ENCODE peak calls at places on chromosome 11, in six cellular contexts. M is mesothelial cell of epicardium, H is fibroblast of villous mesenchyme, Q is glutamatergic neuron, V is coronary artery, P is cardiac muscle cell. U is an unnamed sample.

GRCh38 chr11:35902961-35903360 is 40.9 kb upstream of the LDLRAD3 start:
- DNase-seq in M (no peak), V (no peak), H (no peak), P (no peak), Q (no peak), U (no peak)

GRCh38 chr11:119567667-119568582 is 145.0 kb upstream of the THY1 start:
- DNase-seq in V (no peak), M (no peak), Q (peak), P (peak), H (peak), U (no peak)

GRCh38 chr11:85810871-85811611 is at the start of gene SYTL2:
- DNase-seq in V (peak), H (peak), Q (peak), P (peak), M (peak), U (peak)

GRCh38 chr11:92859290-92859689 is 110.2 kb upstream of the MTNR1B start:
- DNase-seq in V (no peak), M (no peak), H (no peak), P (no peak), Q (no peak), U (no peak)

GRCh38 chr11:11980200-11980599 is 28.2 kb downstream of the DKK3 start:
- DNase-seq in P (no peak), Q (no peak), H (peak), V (no peak), M (no peak), U (no peak)

GRCh38 chr11:9796854-9797253 is 133.0 kb downstream of the SWAP70 start:
- DNase-seq in V (no peak), Q (no peak), P (no peak), M (no peak), H (no peak), U (no peak)

GRCh38 chr11:115884800-115885445 is 380.7 kb upstream of the CADM1 start:
- DNase-seq in V (no peak), P (no peak), M (no peak), H (no peak), Q (no peak), U (no peak)

GRCh38 chr11:127106142-127106541 is 105.6 kb upstream of the KIRREL3 start:
- DNase-seq in P (peak), Q (peak), H (no peak), M (no peak), V (no peak), U (no peak)

GRCh38 chr11:46903846-46904245 is 14.5 kb downstream of the LRP4 start:
- DNase-seq in M (no peak), H (no peak), V (no peak), Q (no peak), P (no peak), U (no peak)

GRCh38 chr11:64000740-64001514 is 14.7 kb downstream of the OTUB1 start:
- DNase-seq in V (no peak), M (no peak), H (no peak), P (no peak), Q (peak), U (no peak)

GRCh38 chr11:10659339-10660216 is 34.0 kb downstream of the IRAG1 start:
- DNase-seq in H (peak), P (no peak), V (peak), M (no peak), Q (no peak), U (no peak)

GRCh38 chr11:2178906-2179494 is 7.4 kb upstream of the TH start:
- DNase-seq in H (peak), P (no peak), M (no peak), Q (no peak), V (no peak), U (no peak)

DNA sequence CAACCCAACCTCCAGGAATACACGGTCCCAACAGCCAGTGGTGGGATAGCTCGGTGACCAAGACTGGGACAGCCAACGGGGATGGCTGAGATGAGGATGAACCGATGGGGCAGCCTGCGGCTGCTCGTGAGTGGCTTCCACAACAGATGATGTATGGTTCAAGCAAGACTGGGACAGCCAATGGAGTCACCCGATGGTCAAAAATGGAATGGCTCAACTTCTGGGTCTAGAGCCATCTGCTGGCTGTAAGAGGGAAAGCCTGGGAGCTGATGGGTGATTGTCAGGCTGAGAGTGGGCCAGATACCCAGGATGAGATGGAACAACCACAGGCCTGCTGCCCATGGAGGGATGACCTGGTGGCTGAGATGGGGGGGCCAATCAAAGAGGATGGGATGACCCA is 35.5 kb downstream of the SYT7 start:
- DNase-seq in H (no peak), V (no peak), Q (no peak), P (no peak), M (no peak), U (no peak)
- TF ChIP-seq CTCF in H (peak), V (no peak), Q (peak), P (peak), M (no peak), U (no peak)

DNA sequence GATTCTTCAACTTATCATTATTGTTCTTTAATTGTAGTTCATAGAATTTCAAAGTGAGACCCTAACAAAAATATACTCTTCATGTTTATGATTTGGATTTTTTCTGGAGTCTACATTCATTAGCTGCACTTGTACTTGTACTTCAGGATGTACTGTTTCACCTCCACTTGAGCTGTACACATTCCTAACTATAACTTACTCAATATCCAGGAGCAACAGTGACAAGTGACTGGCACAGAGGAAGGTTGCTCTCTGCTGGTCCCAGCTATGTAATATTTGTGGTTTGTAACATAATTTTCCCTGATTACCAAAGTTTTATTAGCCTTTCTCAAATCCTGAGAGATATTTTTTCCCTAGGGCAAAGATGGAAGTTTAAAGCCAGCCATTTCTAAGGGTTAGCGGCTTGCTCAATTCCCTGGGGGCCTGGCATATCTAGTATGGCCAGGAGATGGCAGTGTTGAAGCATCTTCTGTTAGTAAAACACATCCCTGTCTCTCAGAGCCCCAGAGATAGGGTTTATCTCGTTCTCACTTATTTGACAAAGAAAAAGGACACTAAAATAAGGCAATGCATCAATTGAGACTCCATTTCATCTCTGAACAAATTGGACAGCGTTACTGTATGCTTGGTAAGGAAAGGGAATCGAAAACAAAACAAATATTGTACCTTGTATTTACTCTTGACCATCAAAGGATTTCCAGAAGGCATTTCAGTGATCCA is 14.2 kb downstream of the OR52A5 start:
- DNase-seq in Q (peak), H (peak), M (peak), V (no peak), P (peak), U (no peak)
- TF ChIP-seq CTCF in Q (peak), H (peak), M (peak), V (peak), P (peak), U (peak)

GRCh38 chr11:102521121-102521520 is 9.4 kb downstream of the MMP7 start:
- DNase-seq in Q (no peak), M (no peak), P (no peak), H (no peak), V (no peak), U (no peak)

GRCh38 chr11:102516179-102516578 is 14.4 kb downstream of the MMP7 start:
- DNase-seq in H (no peak), V (no peak), Q (no peak), P (no peak), M (no peak), U (no peak)

GRCh38 chr11:102520514-102520913 is 10.0 kb downstream of the MMP7 start:
- DNase-seq in V (no peak), M (no peak), P (no peak), H (no peak), Q (no peak), U (no peak)

GRCh38 chr11:102517670-102518069 is 12.9 kb downstream of the MMP7 start:
- DNase-seq in P (no peak), H (no peak), V (no peak), Q (no peak), M (no peak), U (no peak)

DNA sequence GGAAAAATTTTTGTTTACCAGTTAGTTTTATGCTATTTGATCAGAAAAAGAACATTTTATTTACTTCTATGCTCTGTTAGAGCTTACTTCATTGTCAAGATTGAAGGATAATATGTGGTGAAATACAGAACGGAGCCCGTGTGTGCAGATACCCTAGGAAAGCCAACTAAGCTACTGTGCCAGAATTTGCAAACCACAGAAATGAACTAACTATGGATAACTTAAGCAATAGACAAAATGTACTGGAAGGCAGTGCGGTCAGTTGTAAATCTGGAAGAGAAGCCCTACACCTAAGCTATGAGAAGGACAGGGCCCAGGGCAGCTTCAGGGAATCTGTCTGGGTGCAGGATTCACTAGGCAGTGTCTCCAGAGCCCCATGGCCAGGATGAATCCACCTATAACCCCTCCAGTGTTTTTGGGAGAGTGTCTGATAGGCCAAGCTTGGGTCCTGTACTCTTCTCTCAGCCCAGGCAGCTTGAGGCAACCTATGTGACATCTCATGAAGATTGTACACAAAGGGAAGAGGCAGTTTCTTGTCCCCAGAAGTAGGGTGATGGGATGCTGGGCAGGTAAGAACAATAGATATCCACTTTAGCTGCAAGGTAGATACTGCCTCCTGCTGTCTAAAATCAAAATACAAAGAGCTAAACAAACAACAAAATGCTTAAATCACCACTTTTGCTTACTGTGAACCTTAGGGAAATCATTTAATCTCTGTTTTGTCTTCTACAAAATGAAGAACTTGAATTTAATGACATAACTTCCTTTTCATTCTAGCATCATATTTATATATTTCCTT is 12.1 kb downstream of the MMP7 start:
- DNase-seq in M (no peak), P (no peak), V (no peak), H (no peak), Q (no peak), U (no peak)
- TF ChIP-seq CTCF in M (no peak), P (no peak), V (no peak), H (no peak), Q (no peak), U (no peak)

DNA sequence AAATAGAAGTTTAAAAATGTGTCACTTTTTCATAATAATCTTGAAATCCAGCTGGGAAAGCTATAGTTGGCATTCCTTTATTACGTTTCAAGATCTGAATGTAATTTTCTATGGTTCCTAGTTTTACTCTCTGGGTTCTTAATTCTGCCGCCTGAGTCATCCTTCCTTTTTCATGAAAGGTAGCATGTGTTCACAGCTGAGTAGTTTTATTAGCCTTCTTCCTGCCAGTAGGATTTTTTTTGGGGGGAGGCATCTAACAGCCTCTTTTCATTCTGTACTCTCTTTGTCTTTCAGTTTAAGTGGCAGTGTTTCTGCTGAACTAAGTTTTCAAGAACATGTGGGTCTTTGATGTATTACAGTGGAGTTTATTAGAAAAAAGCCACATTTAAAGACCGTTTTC is 36.5 kb downstream of the OR2AG2 start:
- DNase-seq in M (no peak), H (no peak), V (no peak), Q (no peak), P (no peak), U (no peak)
- TF ChIP-seq CTCF in M (no peak), H (no peak), V (no peak), Q (no peak), P (no peak), U (no peak)

GRCh38 chr11:44592125-44592643 is 26.7 kb downstream of the CD82 start:
- DNase-seq in Q (no peak), M (no peak), H (peak), V (peak), P (peak), U (no peak)
- TF ChIP-seq CTCF in Q (no peak), M (no peak), H (no peak), V (no peak), P (no peak), U (no peak)

DNA sequence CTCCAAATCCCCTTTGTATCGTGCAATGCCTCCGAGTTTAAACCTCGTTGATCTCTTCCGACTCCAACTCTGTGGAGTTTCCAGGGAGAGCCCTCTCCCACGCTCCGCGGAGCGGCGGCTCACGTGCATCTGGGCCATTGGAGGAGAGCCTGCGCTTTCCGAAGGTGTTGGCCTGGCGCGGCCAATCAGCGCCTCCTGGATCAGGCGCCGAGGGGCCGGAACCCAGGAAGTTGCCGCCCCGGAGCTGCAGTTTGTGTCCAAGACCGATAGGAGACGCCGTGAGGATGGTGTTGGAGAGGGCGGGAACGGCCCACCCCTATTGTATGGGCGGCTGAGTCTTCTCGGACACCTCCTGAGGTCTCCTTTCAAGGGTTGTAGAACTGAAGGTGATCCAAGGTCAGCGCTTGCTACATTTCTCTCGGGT is 1.6 kb downstream of the ADAMTS15 start:
- DNase-seq in Q (peak), V (peak), M (peak), H (peak), P (peak), U (no peak)
- TF ChIP-seq CTCF in Q (peak), V (peak), M (peak), H (peak), P (peak), U (no peak)

GRCh38 chr11:104130161-104130560 is 33.8 kb downstream of the PDGFD start:
- DNase-seq in P (no peak), M (no peak), H (no peak), Q (no peak), V (no peak), U (no peak)

GRCh38 chr11:104129138-104129537 is 34.8 kb downstream of the PDGFD start:
- DNase-seq in Q (no peak), V (no peak), M (no peak), P (no peak), H (no peak), U (no peak)

GRCh38 chr11:104136861-104137260 is 27.1 kb downstream of the PDGFD start:
- DNase-seq in M (no peak), Q (no peak), P (no peak), H (no peak), V (no peak), U (no peak)

DNA sequence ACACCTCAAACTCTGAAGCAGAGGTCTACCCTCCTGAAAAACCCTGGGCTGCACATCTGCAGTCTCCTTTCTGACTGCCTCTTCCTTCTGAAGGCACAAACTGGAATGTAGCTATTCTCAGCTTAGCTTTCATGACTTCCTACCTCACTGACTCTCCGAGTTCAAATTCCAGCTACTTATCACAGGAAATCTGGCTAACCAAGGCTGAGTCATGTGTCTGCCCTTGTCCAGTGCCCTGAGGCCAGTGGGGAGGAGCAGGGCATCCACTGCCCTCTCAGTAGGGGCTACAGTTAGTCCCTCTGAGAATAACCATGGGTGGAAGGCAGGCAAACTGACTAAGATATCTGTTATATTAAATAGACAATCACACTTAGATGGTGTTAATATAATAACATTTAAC is 29.2 kb downstream of the PDGFD start:
- DNase-seq in V (no peak), P (no peak), H (no peak), M (no peak), Q (no peak), U (no peak)
- TF ChIP-seq CTCF in V (no peak), P (no peak), H (no peak), M (no peak), Q (no peak), U (no peak)